ENCODE peak calls at places on chromosome 13, in ten cellular contexts. One of them, this sample, is unnamed.

GRCh38 chr13:104592127-104592526 is 1525.9 kb upstream of the SLC10A2 start:
- DNase-seq in HL-60: no peak
- DNase-seq in breast epithelium: no peak
- DNase-seq in suprapubic skin: no peak
- DNase-seq in sigmoid colon: no peak
- DNase-seq in stomach: no peak
- DNase-seq in GM12892: no peak
- DNase-seq in transverse colon: no peak
- DNase-seq in H1: no peak
- DNase-seq in esophagus muscularis mucosa: no peak
- DNase-seq in this sample: no peak

GRCh38 chr13:21234537-21234936 is 58.1 kb downstream of the MRPL57 start:
- DNase-seq in H1: no peak
- DNase-seq in stomach: no peak
- DNase-seq in transverse colon: no peak
- DNase-seq in esophagus muscularis mucosa: peak; percentile 81
- DNase-seq in GM12892: no peak
- DNase-seq in HL-60: no peak
- DNase-seq in sigmoid colon: no peak
- DNase-seq in breast epithelium: no peak
- DNase-seq in suprapubic skin: no peak
- DNase-seq in this sample: no peak

GRCh38 chr13:58032676-58033440 is 401.3 kb downstream of the PCDH17 start:
- DNase-seq in stomach: no peak
- DNase-seq in GM12892: no peak
- DNase-seq in H1: no peak
- DNase-seq in sigmoid colon: no peak
- DNase-seq in esophagus muscularis mucosa: no peak
- DNase-seq in suprapubic skin: no peak
- DNase-seq in transverse colon: no peak
- DNase-seq in breast epithelium: no peak
- DNase-seq in HL-60: no peak
- DNase-seq in this sample: no peak

GRCh38 chr13:103282571-103283450 is 216.6 kb upstream of the SLC10A2 start:
- DNase-seq in GM12892: no peak
- DNase-seq in suprapubic skin: no peak
- DNase-seq in HL-60: no peak
- DNase-seq in stomach: no peak
- DNase-seq in transverse colon: no peak
- DNase-seq in sigmoid colon: no peak
- DNase-seq in esophagus muscularis mucosa: no peak
- DNase-seq in breast epithelium: no peak
- DNase-seq in H1: no peak
- DNase-seq in this sample: no peak

GRCh38 chr13:109145631-109146030 is 516.2 kb downstream of the MYO16 start:
- DNase-seq in transverse colon: peak; percentile 30
- DNase-seq in HL-60: peak; percentile 70
- DNase-seq in suprapubic skin: no peak
- DNase-seq in sigmoid colon: no peak
- DNase-seq in H1: no peak
- DNase-seq in esophagus muscularis mucosa: no peak
- DNase-seq in breast epithelium: no peak
- DNase-seq in stomach: peak; percentile 55
- DNase-seq in GM12892: no peak
- DNase-seq in this sample: no peak

GRCh38 chr13:63700366-63700765 is 2284.7 kb upstream of the PCDH20 start:
- DNase-seq in transverse colon: no peak
- DNase-seq in sigmoid colon: no peak
- DNase-seq in suprapubic skin: no peak
- DNase-seq in esophagus muscularis mucosa: no peak
- DNase-seq in breast epithelium: no peak
- DNase-seq in stomach: no peak
- DNase-seq in H1: no peak
- DNase-seq in GM12892: no peak
- DNase-seq in HL-60: no peak
- DNase-seq in this sample: no peak

GRCh38 chr13:110925023-110925608 is 10.2 kb upstream of the ANKRD10 start:
- DNase-seq in HL-60: no peak
- DNase-seq in stomach: no peak
- DNase-seq in sigmoid colon: no peak
- DNase-seq in GM12892: no peak
- DNase-seq in esophagus muscularis mucosa: no peak
- DNase-seq in suprapubic skin: no peak
- DNase-seq in transverse colon: no peak
- DNase-seq in H1: no peak
- DNase-seq in breast epithelium: no peak
- DNase-seq in this sample: no peak

GRCh38 chr13:73216381-73216831 is 157.6 kb downstream of the KLF5 start:
- DNase-seq in transverse colon: no peak
- DNase-seq in HL-60: no peak
- DNase-seq in H1: no peak
- DNase-seq in stomach: no peak
- DNase-seq in sigmoid colon: no peak
- DNase-seq in suprapubic skin: no peak
- DNase-seq in GM12892: no peak
- DNase-seq in breast epithelium: peak; percentile 35
- DNase-seq in esophagus muscularis mucosa: no peak
- DNase-seq in this sample: no peak

GRCh38 chr13:110109910-110110309 is 197.0 kb downstream of the COL4A1 start:
- DNase-seq in esophagus muscularis mucosa: no peak
- DNase-seq in HL-60: no peak
- DNase-seq in breast epithelium: no peak
- DNase-seq in suprapubic skin: peak; percentile 86
- DNase-seq in sigmoid colon: peak; percentile 93
- DNase-seq in GM12892: no peak
- DNase-seq in stomach: no peak
- DNase-seq in H1: no peak
- DNase-seq in transverse colon: peak; percentile 28
- DNase-seq in this sample: no peak

GRCh38 chr13:25085125-25085742 is 10.7 kb upstream of the PABPC3 start:
- DNase-seq in sigmoid colon: no peak
- DNase-seq in esophagus muscularis mucosa: peak; percentile 50
- DNase-seq in stomach: peak; percentile 29
- DNase-seq in H1: no peak
- DNase-seq in HL-60: peak; percentile 56
- DNase-seq in transverse colon: peak; percentile 9
- DNase-seq in suprapubic skin: no peak
- DNase-seq in breast epithelium: no peak
- DNase-seq in GM12892: no peak
- DNase-seq in this sample: no peak

GRCh38 chr13:42981317-42981716 is 10.7 kb downstream of the EPSTI1 start:
- DNase-seq in breast epithelium: no peak
- DNase-seq in H1: no peak
- DNase-seq in suprapubic skin: no peak
- DNase-seq in HL-60: no peak
- DNase-seq in stomach: no peak
- DNase-seq in GM12892: no peak
- DNase-seq in sigmoid colon: no peak
- DNase-seq in transverse colon: no peak
- DNase-seq in esophagus muscularis mucosa: no peak
- DNase-seq in this sample: no peak

GRCh38 chr13:56903710-56904109 is 237.0 kb upstream of the PRR20A start:
- DNase-seq in HL-60: no peak
- DNase-seq in sigmoid colon: no peak
- DNase-seq in stomach: no peak
- DNase-seq in H1: no peak
- DNase-seq in GM12892: no peak
- DNase-seq in transverse colon: no peak
- DNase-seq in suprapubic skin: no peak
- DNase-seq in esophagus muscularis mucosa: no peak
- DNase-seq in breast epithelium: no peak
- DNase-seq in this sample: no peak
- TF ChIP-seq POLR2AphosphoS5 in HL-60: no peak
- TF ChIP-seq POLR2AphosphoS5 in sigmoid colon: no peak
- TF ChIP-seq POLR2AphosphoS5 in stomach: no peak
- TF ChIP-seq POLR2AphosphoS5 in H1: no peak
- TF ChIP-seq POLR2AphosphoS5 in GM12892: no peak
- TF ChIP-seq POLR2AphosphoS5 in transverse colon: no peak
- TF ChIP-seq POLR2AphosphoS5 in suprapubic skin: no peak
- TF ChIP-seq POLR2AphosphoS5 in esophagus muscularis mucosa: no peak
- TF ChIP-seq POLR2AphosphoS5 in breast epithelium: no peak
- TF ChIP-seq POLR2AphosphoS5 in this sample: no peak

GRCh38 chr13:48555441-48555840 is 22.6 kb upstream of the RCBTB2 start:
- DNase-seq in H1: no peak
- DNase-seq in transverse colon: no peak
- DNase-seq in breast epithelium: no peak
- DNase-seq in HL-60: no peak
- DNase-seq in sigmoid colon: no peak
- DNase-seq in stomach: no peak
- DNase-seq in suprapubic skin: no peak
- DNase-seq in esophagus muscularis mucosa: no peak
- DNase-seq in GM12892: no peak
- DNase-seq in this sample: no peak

GRCh38 chr13:48547663-48548092 is 14.8 kb upstream of the RCBTB2 start:
- DNase-seq in GM12892: no peak
- DNase-seq in breast epithelium: no peak
- DNase-seq in transverse colon: no peak
- DNase-seq in H1: no peak
- DNase-seq in stomach: no peak
- DNase-seq in esophagus muscularis mucosa: no peak
- DNase-seq in suprapubic skin: no peak
- DNase-seq in sigmoid colon: no peak
- DNase-seq in HL-60: no peak
- DNase-seq in this sample: no peak

GRCh38 chr13:48545608-48546007 is 12.7 kb upstream of the RCBTB2 start:
- DNase-seq in transverse colon: no peak
- DNase-seq in breast epithelium: no peak
- DNase-seq in H1: no peak
- DNase-seq in GM12892: no peak
- DNase-seq in HL-60: no peak
- DNase-seq in stomach: no peak
- DNase-seq in suprapubic skin: no peak
- DNase-seq in sigmoid colon: no peak
- DNase-seq in esophagus muscularis mucosa: no peak
- DNase-seq in this sample: no peak

DNA sequence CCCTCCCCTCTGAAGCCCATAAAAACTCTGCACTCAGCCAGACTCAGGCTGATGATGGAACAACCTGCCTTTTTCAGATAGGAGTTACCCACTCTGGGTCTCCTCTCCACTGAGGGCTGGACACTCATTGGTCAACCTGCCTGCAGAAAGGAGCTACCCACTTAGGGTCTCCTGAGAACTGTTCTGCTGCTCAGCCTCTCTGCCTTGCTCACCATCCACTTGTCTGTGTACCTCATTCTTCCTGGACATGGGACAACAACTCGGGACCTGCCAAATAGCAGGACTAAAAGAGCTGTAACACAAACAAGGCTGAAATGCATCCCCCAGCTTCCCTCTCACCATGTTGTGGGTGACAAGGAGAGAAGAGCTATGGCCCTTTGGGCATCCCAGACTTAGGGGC is 18.4 kb upstream of the RCBTB2 start:
- DNase-seq in H1: no peak
- DNase-seq in GM12892: no peak
- DNase-seq in esophagus muscularis mucosa: no peak
- DNase-seq in suprapubic skin: no peak
- DNase-seq in stomach: no peak
- DNase-seq in transverse colon: no peak
- DNase-seq in sigmoid colon: no peak
- DNase-seq in HL-60: no peak
- DNase-seq in breast epithelium: no peak
- DNase-seq in this sample: no peak
- TF ChIP-seq POLR2AphosphoS5 in H1: no peak
- TF ChIP-seq POLR2AphosphoS5 in GM12892: no peak
- TF ChIP-seq POLR2AphosphoS5 in esophagus muscularis mucosa: no peak
- TF ChIP-seq POLR2AphosphoS5 in suprapubic skin: no peak
- TF ChIP-seq POLR2AphosphoS5 in stomach: no peak
- TF ChIP-seq POLR2AphosphoS5 in transverse colon: no peak
- TF ChIP-seq POLR2AphosphoS5 in sigmoid colon: no peak
- TF ChIP-seq POLR2AphosphoS5 in HL-60: no peak
- TF ChIP-seq POLR2AphosphoS5 in breast epithelium: no peak
- TF ChIP-seq POLR2AphosphoS5 in this sample: no peak

GRCh38 chr13:44160549-44161278 is 212.9 kb upstream of the SERP2 start:
- DNase-seq in stomach: no peak
- DNase-seq in H1: no peak
- DNase-seq in suprapubic skin: no peak
- DNase-seq in esophagus muscularis mucosa: no peak
- DNase-seq in GM12892: no peak
- DNase-seq in breast epithelium: no peak
- DNase-seq in HL-60: no peak
- DNase-seq in sigmoid colon: peak; percentile 71
- DNase-seq in transverse colon: no peak
- DNase-seq in this sample: no peak
- TF ChIP-seq POLR2AphosphoS5 in stomach: no peak
- TF ChIP-seq POLR2AphosphoS5 in H1: no peak
- TF ChIP-seq POLR2AphosphoS5 in suprapubic skin: no peak
- TF ChIP-seq POLR2AphosphoS5 in esophagus muscularis mucosa: peak; percentile 59
- TF ChIP-seq POLR2AphosphoS5 in GM12892: no peak
- TF ChIP-seq POLR2AphosphoS5 in breast epithelium: no peak
- TF ChIP-seq POLR2AphosphoS5 in HL-60: no peak
- TF ChIP-seq POLR2AphosphoS5 in sigmoid colon: no peak
- TF ChIP-seq POLR2AphosphoS5 in transverse colon: no peak
- TF ChIP-seq POLR2AphosphoS5 in this sample: no peak

DNA sequence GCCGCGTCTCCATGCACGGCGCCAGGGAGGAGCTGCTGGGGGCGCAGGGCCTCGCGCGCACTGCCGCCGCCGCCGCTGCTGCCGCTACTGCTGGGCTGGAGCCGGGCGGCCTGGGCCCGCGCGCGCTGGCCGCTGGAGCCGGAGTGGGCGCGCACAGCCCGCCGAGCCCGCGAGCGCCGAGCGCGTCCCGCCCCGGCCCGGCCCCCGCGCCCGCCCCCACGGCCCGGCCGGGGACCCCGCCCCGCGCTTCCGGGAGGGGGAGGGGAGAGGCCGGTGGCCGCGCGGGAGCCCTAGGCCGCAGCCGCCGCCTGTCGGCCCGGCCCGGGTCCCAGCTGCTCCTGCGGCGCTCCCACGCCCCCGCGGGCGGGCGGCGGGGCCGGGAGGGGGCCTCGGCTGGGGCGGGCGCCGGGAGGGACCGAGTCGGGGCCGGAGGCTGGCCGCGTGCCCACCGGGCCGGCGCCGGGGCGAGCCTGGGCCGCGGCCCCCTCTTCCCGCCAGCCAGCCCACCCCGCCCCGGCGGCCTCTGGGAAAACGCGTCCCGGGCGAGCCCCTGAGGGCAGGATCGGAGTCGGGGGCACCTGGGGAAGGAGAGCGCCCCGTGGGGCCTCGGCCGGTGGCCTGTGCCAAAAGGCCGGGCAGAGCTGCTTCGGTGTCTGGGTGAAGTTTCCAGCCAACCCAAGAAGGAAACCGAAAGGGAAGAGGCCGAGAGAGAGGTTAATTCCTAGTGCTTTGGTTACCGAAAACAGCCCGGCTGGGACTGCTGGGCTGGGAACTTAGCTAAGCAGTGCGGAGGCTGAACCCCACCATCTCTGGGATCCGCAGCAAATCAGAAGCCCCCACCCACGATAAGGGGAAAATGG is at the start of gene STK24:
- DNase-seq in H1: no peak
- DNase-seq in esophagus muscularis mucosa: no peak
- DNase-seq in breast epithelium: peak; percentile 45
- DNase-seq in sigmoid colon: peak; percentile 86
- DNase-seq in suprapubic skin: no peak
- DNase-seq in transverse colon: peak; percentile 78
- DNase-seq in GM12892: peak; percentile 72
- DNase-seq in HL-60: peak; percentile 56
- DNase-seq in stomach: peak; percentile 77
- DNase-seq in this sample: no peak
- TF ChIP-seq POLR2AphosphoS5 in H1: no peak
- TF ChIP-seq POLR2AphosphoS5 in esophagus muscularis mucosa: peak; percentile 67
- TF ChIP-seq POLR2AphosphoS5 in breast epithelium: peak; percentile 63
- TF ChIP-seq POLR2AphosphoS5 in sigmoid colon: peak; percentile 45
- TF ChIP-seq POLR2AphosphoS5 in suprapubic skin: peak; percentile 12
- TF ChIP-seq POLR2AphosphoS5 in transverse colon: peak; percentile 6
- TF ChIP-seq POLR2AphosphoS5 in GM12892: peak; percentile 53
- TF ChIP-seq POLR2AphosphoS5 in HL-60: no peak
- TF ChIP-seq POLR2AphosphoS5 in stomach: peak; percentile 61
- TF ChIP-seq POLR2AphosphoS5 in this sample: no peak

GRCh38 chr13:30114586-30115256 is 192.6 kb downstream of the KATNAL1 start:
- DNase-seq in esophagus muscularis mucosa: peak; percentile 95
- DNase-seq in GM12892: peak; percentile 80
- DNase-seq in sigmoid colon: peak; percentile 94
- DNase-seq in HL-60: peak; percentile 92
- DNase-seq in suprapubic skin: peak; percentile 94
- DNase-seq in breast epithelium: peak; percentile 85
- DNase-seq in stomach: peak; percentile 96
- DNase-seq in transverse colon: peak; percentile 95
- DNase-seq in H1: peak; percentile 80
- DNase-seq in this sample: no peak
- TF ChIP-seq POLR2AphosphoS5 in esophagus muscularis mucosa: peak; percentile 36
- TF ChIP-seq POLR2AphosphoS5 in GM12892: peak; percentile 35
- TF ChIP-seq POLR2AphosphoS5 in sigmoid colon: no peak
- TF ChIP-seq POLR2AphosphoS5 in HL-60: peak; percentile 62
- TF ChIP-seq POLR2AphosphoS5 in suprapubic skin: no peak
- TF ChIP-seq POLR2AphosphoS5 in breast epithelium: no peak
- TF ChIP-seq POLR2AphosphoS5 in stomach: peak; percentile 83
- TF ChIP-seq POLR2AphosphoS5 in transverse colon: no peak
- TF ChIP-seq POLR2AphosphoS5 in H1: peak; percentile 83
- TF ChIP-seq POLR2AphosphoS5 in this sample: peak; percentile 51

This sample was measured in GM12878.